ENCODE peak calls at places on chromosomes 11 and 22, in eight cellular contexts. One of them, this sample, is unnamed.

GRCh38 chr11:107998761-107999160 is 9.9 kb upstream of the CUL5 start:
- DNase-seq in iris pigment epithelial cell: peak
- DNase-seq in left lobe of liver: no peak
- DNase-seq in stomach: no peak
- DNase-seq in activated naive CD4-positive, alpha-beta T cell: no peak
- DNase-seq in hypothalamus: no peak
- DNase-seq in fibroblast of lung: no peak
- DNase-seq in effector memory CD8-positive, alpha-beta T cell: no peak
- DNase-seq in this sample: no peak

GRCh38 chr11:125625594-125626380 is 824 bp downstream of the CHEK1 start:
- DNase-seq in stomach: peak
- DNase-seq in iris pigment epithelial cell: peak
- DNase-seq in activated naive CD4-positive, alpha-beta T cell: peak
- DNase-seq in fibroblast of lung: peak
- DNase-seq in effector memory CD8-positive, alpha-beta T cell: peak
- DNase-seq in left lobe of liver: peak
- DNase-seq in hypothalamus: peak
- DNase-seq in this sample: peak

GRCh38 chr11:128695539-128696221 is 1.8 kb downstream of the FLI1 start:
- DNase-seq in left lobe of liver: no peak
- DNase-seq in activated naive CD4-positive, alpha-beta T cell: no peak
- DNase-seq in fibroblast of lung: no peak
- DNase-seq in stomach: no peak
- DNase-seq in iris pigment epithelial cell: peak
- DNase-seq in hypothalamus: no peak
- DNase-seq in effector memory CD8-positive, alpha-beta T cell: no peak
- DNase-seq in this sample: no peak

GRCh38 chr11:29527391-29527936 is 489.4 kb downstream of the KCNA4 start:
- DNase-seq in stomach: no peak
- DNase-seq in fibroblast of lung: peak
- DNase-seq in activated naive CD4-positive, alpha-beta T cell: no peak
- DNase-seq in iris pigment epithelial cell: peak
- DNase-seq in left lobe of liver: no peak
- DNase-seq in effector memory CD8-positive, alpha-beta T cell: no peak
- DNase-seq in hypothalamus: no peak
- DNase-seq in this sample: no peak

GRCh38 chr11:6443269-6444003 is 2.6 kb upstream of the HPX start:
- DNase-seq in stomach: peak
- DNase-seq in activated naive CD4-positive, alpha-beta T cell: peak
- DNase-seq in hypothalamus: peak
- DNase-seq in effector memory CD8-positive, alpha-beta T cell: peak
- DNase-seq in left lobe of liver: peak
- DNase-seq in fibroblast of lung: peak
- DNase-seq in iris pigment epithelial cell: peak
- DNase-seq in this sample: no peak

GRCh38 chr11:45412521-45412920 is 126.4 kb upstream of the SYT13 start:
- DNase-seq in activated naive CD4-positive, alpha-beta T cell: no peak
- DNase-seq in effector memory CD8-positive, alpha-beta T cell: no peak
- DNase-seq in stomach: no peak
- DNase-seq in hypothalamus: no peak
- DNase-seq in fibroblast of lung: no peak
- DNase-seq in left lobe of liver: no peak
- DNase-seq in iris pigment epithelial cell: no peak
- DNase-seq in this sample: no peak

GRCh38 chr11:29448246-29448877 is 568.5 kb downstream of the KCNA4 start:
- DNase-seq in fibroblast of lung: peak
- DNase-seq in left lobe of liver: no peak
- DNase-seq in iris pigment epithelial cell: peak
- DNase-seq in hypothalamus: no peak
- DNase-seq in effector memory CD8-positive, alpha-beta T cell: no peak
- DNase-seq in stomach: no peak
- DNase-seq in activated naive CD4-positive, alpha-beta T cell: no peak
- DNase-seq in this sample: no peak

GRCh38 chr11:14418801-14419417 is 59.9 kb upstream of the RRAS2 start:
- DNase-seq in fibroblast of lung: no peak
- DNase-seq in iris pigment epithelial cell: peak
- DNase-seq in hypothalamus: no peak
- DNase-seq in stomach: no peak
- DNase-seq in effector memory CD8-positive, alpha-beta T cell: no peak
- DNase-seq in activated naive CD4-positive, alpha-beta T cell: no peak
- DNase-seq in left lobe of liver: no peak
- DNase-seq in this sample: no peak

GRCh38 chr22:31122532-31123291 is at the start of gene INPP5J:
- DNase-seq in stomach: peak
- DNase-seq in fibroblast of lung: peak
- DNase-seq in hypothalamus: peak
- DNase-seq in effector memory CD8-positive, alpha-beta T cell: no peak
- DNase-seq in iris pigment epithelial cell: peak
- DNase-seq in activated naive CD4-positive, alpha-beta T cell: no peak
- DNase-seq in left lobe of liver: no peak
- DNase-seq in this sample: no peak

GRCh38 chr22:39778055-39778454 is 115.5 kb downstream of the ENTHD1 start:
- DNase-seq in stomach: no peak
- DNase-seq in activated naive CD4-positive, alpha-beta T cell: no peak
- DNase-seq in fibroblast of lung: no peak
- DNase-seq in iris pigment epithelial cell: no peak
- DNase-seq in hypothalamus: no peak
- DNase-seq in left lobe of liver: no peak
- DNase-seq in effector memory CD8-positive, alpha-beta T cell: no peak
- DNase-seq in this sample: no peak

GRCh38 chr11:31812392-31813241 is 1.5 kb upstream of the PAX6 start:
- DNase-seq in effector memory CD8-positive, alpha-beta T cell: no peak
- DNase-seq in activated naive CD4-positive, alpha-beta T cell: no peak
- DNase-seq in left lobe of liver: no peak
- DNase-seq in stomach: no peak
- DNase-seq in fibroblast of lung: peak
- DNase-seq in iris pigment epithelial cell: no peak
- DNase-seq in hypothalamus: no peak
- DNase-seq in this sample: no peak

GRCh38 chr11:78935408-78936101 is 360.9 kb upstream of the NARS2 start:
- DNase-seq in activated naive CD4-positive, alpha-beta T cell: no peak
- DNase-seq in effector memory CD8-positive, alpha-beta T cell: no peak
- DNase-seq in iris pigment epithelial cell: no peak
- DNase-seq in hypothalamus: no peak
- DNase-seq in fibroblast of lung: no peak
- DNase-seq in stomach: no peak
- DNase-seq in left lobe of liver: no peak
- DNase-seq in this sample: no peak

GRCh38 chr22:23913306-23913660 is 19.1 kb downstream of the MIF start:
- DNase-seq in effector memory CD8-positive, alpha-beta T cell: no peak
- DNase-seq in iris pigment epithelial cell: no peak
- DNase-seq in activated naive CD4-positive, alpha-beta T cell: no peak
- DNase-seq in fibroblast of lung: no peak
- DNase-seq in stomach: no peak
- DNase-seq in hypothalamus: no peak
- DNase-seq in left lobe of liver: no peak
- DNase-seq in this sample: no peak

GRCh38 chr11:42249956-42250355 is 790.5 kb upstream of the LRRC4C start:
- DNase-seq in stomach: no peak
- DNase-seq in effector memory CD8-positive, alpha-beta T cell: no peak
- DNase-seq in activated naive CD4-positive, alpha-beta T cell: no peak
- DNase-seq in iris pigment epithelial cell: no peak
- DNase-seq in left lobe of liver: no peak
- DNase-seq in fibroblast of lung: peak
- DNase-seq in hypothalamus: no peak
- DNase-seq in this sample: no peak

GRCh38 chr22:23274146-23274526 is 93.8 kb downstream of the BCR start:
- DNase-seq in left lobe of liver: no peak
- DNase-seq in fibroblast of lung: no peak
- DNase-seq in stomach: no peak
- DNase-seq in activated naive CD4-positive, alpha-beta T cell: no peak
- DNase-seq in effector memory CD8-positive, alpha-beta T cell: no peak
- DNase-seq in iris pigment epithelial cell: no peak
- DNase-seq in hypothalamus: no peak
- DNase-seq in this sample: no peak